ENCODE peak calls at places on chromosomes 2 and 18, in ten cellular contexts. T, R, G, E, O, X, P, Z, Q and F are unnamed samples. For H3K9me3, the result is how much of the 10 kb centered on the place peaks cover.

GRCh38 chr2:69464575-69464974 is 27.3 kb upstream of the NFU1 start:
- DNase-seq in T (no peak), R (no peak), G (no peak), E (peak), O (no peak), X (no peak), P (no peak), Z (no peak), Q (no peak), F (no peak)

GRCh38 chr18:69674292-69674877 is 273.3 kb downstream of the CD226 start:
- DNase-seq in T (no peak), R (no peak), G (no peak), E (no peak), O (no peak), X (no peak), P (no peak), Z (no peak), Q (no peak), F (no peak)

GRCh38 chr2:121284424-121285076 is 452 bp downstream of the TFCP2L1 start:
- DNase-seq in T (no peak), R (no peak), G (peak), E (no peak), O (no peak), X (no peak), P (no peak), Z (no peak), Q (peak), F (no peak)

GRCh38 chr2:66389651-66390131 is 45.2 kb upstream of the MEIS1 start:
- DNase-seq in T (no peak), R (no peak), G (no peak), E (no peak), O (peak), X (no peak), P (no peak), Z (no peak), Q (peak), F (no peak)

GRCh38 chr18:23137788-23138216 is 2.5 kb downstream of the CABLES1 start:
- DNase-seq in T (no peak), R (no peak), G (no peak), E (no peak), O (no peak), X (no peak), P (no peak), Z (no peak), Q (no peak), F (no peak)

GRCh38 chr2:237159006-237159897 is 73.6 kb downstream of the COPS8 start:
- DNase-seq in T (no peak), R (no peak), G (no peak), E (no peak), O (no peak), X (no peak), P (no peak), Z (peak), Q (no peak), F (no peak)

GRCh38 chr2:53265900-53266299 is 501.7 kb upstream of the CHAC2 start:
- DNase-seq in T (no peak), R (no peak), G (no peak), E (no peak), O (no peak), X (no peak), P (no peak), Z (no peak), Q (no peak), F (no peak)

GRCh38 chr18:57352271-57352701 is at the start of gene ST8SIA3:
- DNase-seq in T (no peak), R (no peak), G (no peak), E (no peak), O (no peak), X (no peak), P (no peak), Z (no peak), Q (no peak), F (no peak)

GRCh38 chr18:76441668-76442412 is 53.2 kb downstream of the ZNF516 start:
- DNase-seq in T (no peak), R (no peak), G (no peak), E (no peak), O (no peak), X (no peak), P (no peak), Z (no peak), Q (no peak), F (no peak)

GRCh38 chr2:29114514-29114840 is 738 bp upstream of the CLIP4 start:
- DNase-seq in T (peak), R (no peak), G (no peak), E (no peak), O (no peak), X (no peak), P (no peak), Z (no peak), Q (no peak), F (no peak)

GRCh38 chr2:144032566-144032965 is 487.4 kb downstream of the ZEB2 start:
- DNase-seq in T (no peak), R (no peak), G (no peak), E (no peak), O (no peak), X (no peak), P (no peak), Z (no peak), Q (no peak), F (no peak)

GRCh38 chr2:70367722-70368323 is 66.0 kb upstream of the FAM136A start:
- DNase-seq in T (no peak), R (no peak), G (peak), E (no peak), O (no peak), X (no peak), P (no peak), Z (no peak), Q (peak), F (no peak)

GRCh38 chr18:23877371-23877770 is 137.2 kb upstream of the TTC39C start:
- DNase-seq in T (no peak), R (no peak), G (no peak), E (no peak), O (no peak), X (no peak), P (no peak), Z (no peak), Q (no peak), F (no peak)

GRCh38 chr18:8705280-8705940 is at the start of gene MTCL1:
- DNase-seq in T (peak), R (no peak), G (peak), E (peak), O (no peak), X (no peak), P (no peak), Z (peak), Q (no peak), F (no peak)

GRCh38 chr2:237701033-237701858 is 73.9 kb downstream of the LRRFIP1 start:
- DNase-seq in T (no peak), R (no peak), G (no peak), E (no peak), O (no peak), X (peak), P (no peak), Z (no peak), Q (no peak), F (no peak)

GRCh38 chr2:149169653-149170052 is 131.2 kb downstream of the LYPD6B start:
- DNase-seq in T (no peak), R (no peak), G (peak), E (no peak), O (no peak), X (no peak), P (no peak), Z (no peak), Q (peak), F (no peak)

GRCh38 chr2:136141510-136142154 is 23.7 kb upstream of the CXCR4 start:
- DNase-seq in T (no peak), R (no peak), G (peak), E (no peak), O (no peak), X (no peak), P (no peak), Z (no peak), Q (no peak), F (no peak)

GRCh38 chr2:40721595-40721994 is 269.7 kb upstream of the SLC8A1 start:
- DNase-seq in T (no peak), R (no peak), G (no peak), E (no peak), O (no peak), X (no peak), P (no peak), Z (no peak), Q (no peak), F (no peak)

GRCh38 chr2:163771596-163771995 is 35.8 kb upstream of the FIGN start:
- DNase-seq in T (no peak), R (no peak), G (no peak), E (no peak), O (no peak), X (no peak), P (no peak), Z (no peak), Q (no peak), F (no peak)

GRCh38 chr2:96308248-96308647 is 2.9 kb upstream of the SNRNP200 start:
- DNase-seq in T (no peak), R (no peak), G (no peak), E (no peak), O (no peak), X (no peak), P (no peak), Z (no peak), Q (no peak), F (no peak)

GRCh38 chr18:3498705-3499451 is 48.9 kb downstream of the TGIF1 start:
- DNase-seq in T (peak), R (no peak), G (no peak), E (no peak), O (no peak), X (no peak), P (no peak), Z (no peak), Q (peak), F (peak)

GRCh38 chr2:229445013-229445412 is 173.9 kb upstream of the PID1 start:
- DNase-seq in T (peak), R (peak), G (peak), E (peak), O (peak), X (no peak), P (no peak), Z (peak), Q (no peak), F (no peak)

GRCh38 chr2:145186303-145186702 is 666.4 kb upstream of the ZEB2 start:
- DNase-seq in T (no peak), R (no peak), G (no peak), E (peak), O (no peak), X (no peak), P (no peak), Z (no peak), Q (no peak), F (no peak)

GRCh38 chr18:13175266-13175665 is 43.3 kb upstream of the LDLRAD4 start:
- DNase-seq in T (no peak), R (no peak), G (no peak), E (no peak), O (no peak), X (no peak), P (no peak), Z (no peak), Q (no peak), F (no peak)

GRCh38 chr2:234514099-234514498 is 17.2 kb upstream of the ARL4C start:
- DNase-seq in T (no peak), R (no peak), G (no peak), E (no peak), O (no peak), X (no peak), P (no peak), Z (no peak), Q (no peak), F (no peak)

GRCh38 chr2:123245156-123245555 is 779.9 kb upstream of the CNTNAP5 start:
- DNase-seq in T (no peak), R (no peak), G (no peak), E (no peak), O (no peak), X (peak), P (no peak), Z (no peak), Q (no peak), F (no peak)

GRCh38 chr18:43965691-43966090 is 688.4 kb upstream of the SYT4 start:
- DNase-seq in T (no peak), R (no peak), G (no peak), E (no peak), O (no peak), X (no peak), P (no peak), Z (no peak), Q (no peak), F (no peak)

GRCh38 chr2:86275384-86275799 is 62.0 kb downstream of the REEP1 start:
- DNase-seq in T (no peak), R (no peak), G (no peak), E (no peak), O (no peak), X (no peak), P (no peak), Z (peak), Q (peak), F (no peak)

GRCh38 chr2:116915673-116916072 is 898.8 kb upstream of the DDX18 start:
- DNase-seq in T (no peak), R (no peak), G (no peak), E (no peak), O (no peak), X (no peak), P (no peak), Z (no peak), Q (no peak), F (no peak)

GRCh38 chr2:152715854-152716428 is 1.3 kb downstream of the PRPF40A start:
- DNase-seq in T (no peak), R (no peak), G (no peak), E (no peak), O (no peak), X (no peak), P (no peak), Z (no peak), Q (no peak), F (no peak)

GRCh38 chr2:152706477-152707020 is 10.7 kb downstream of the PRPF40A start:
- DNase-seq in T (no peak), R (no peak), G (no peak), E (no peak), O (no peak), X (no peak), P (no peak), Z (no peak), Q (no peak), F (no peak)

GRCh38 chr2:152715112-152715511 is 2.1 kb downstream of the PRPF40A start:
- DNase-seq in T (no peak), R (no peak), G (no peak), E (no peak), O (no peak), X (no peak), P (no peak), Z (no peak), Q (no peak), F (no peak)

GRCh38 chr2:152710713-152711112 is 6.5 kb downstream of the PRPF40A start:
- DNase-seq in T (no peak), R (no peak), G (no peak), E (no peak), O (no peak), X (no peak), P (no peak), Z (no peak), Q (no peak), F (no peak)
- H3K9me3 ChIP-seq in T (under half), R (under half), G (under half), E (under half), O (under half), X (under half), P (under half), Z (under half), Q (under half), F (under half)

GRCh38 chr2:54478899-54479298 is 22.8 kb downstream of the SPTBN1 start:
- DNase-seq in T (no peak), R (no peak), G (no peak), E (no peak), O (no peak), X (no peak), P (no peak), Z (no peak), Q (no peak), F (no peak)
- H3K9me3 ChIP-seq in T (under half), R (under half), G (under half), E (under half), O (under half), X (under half), P (under half), Z (under half), Q (under half), F (under half)

GRCh38 chr2:27079233-27080139 is 1.1 kb downstream of the EMILIN1 start:
- DNase-seq in T (no peak), R (no peak), G (no peak), E (no peak), O (no peak), X (no peak), P (no peak), Z (no peak), Q (no peak), F (no peak)

GRCh38 chr2:27080603-27080938 is 2.2 kb downstream of the EMILIN1 start:
- DNase-seq in T (no peak), R (no peak), G (no peak), E (no peak), O (no peak), X (no peak), P (no peak), Z (no peak), Q (no peak), F (no peak)

GRCh38 chr2:27080140-27080469 is 1.7 kb downstream of the EMILIN1 start:
- DNase-seq in T (no peak), R (no peak), G (no peak), E (no peak), O (no peak), X (no peak), P (no peak), Z (no peak), Q (no peak), F (no peak)

GRCh38 chr2:27077231-27077630 is 1.2 kb upstream of the EMILIN1 start:
- DNase-seq in T (no peak), R (no peak), G (no peak), E (no peak), O (no peak), X (no peak), P (no peak), Z (no peak), Q (no peak), F (no peak)

DNA sequence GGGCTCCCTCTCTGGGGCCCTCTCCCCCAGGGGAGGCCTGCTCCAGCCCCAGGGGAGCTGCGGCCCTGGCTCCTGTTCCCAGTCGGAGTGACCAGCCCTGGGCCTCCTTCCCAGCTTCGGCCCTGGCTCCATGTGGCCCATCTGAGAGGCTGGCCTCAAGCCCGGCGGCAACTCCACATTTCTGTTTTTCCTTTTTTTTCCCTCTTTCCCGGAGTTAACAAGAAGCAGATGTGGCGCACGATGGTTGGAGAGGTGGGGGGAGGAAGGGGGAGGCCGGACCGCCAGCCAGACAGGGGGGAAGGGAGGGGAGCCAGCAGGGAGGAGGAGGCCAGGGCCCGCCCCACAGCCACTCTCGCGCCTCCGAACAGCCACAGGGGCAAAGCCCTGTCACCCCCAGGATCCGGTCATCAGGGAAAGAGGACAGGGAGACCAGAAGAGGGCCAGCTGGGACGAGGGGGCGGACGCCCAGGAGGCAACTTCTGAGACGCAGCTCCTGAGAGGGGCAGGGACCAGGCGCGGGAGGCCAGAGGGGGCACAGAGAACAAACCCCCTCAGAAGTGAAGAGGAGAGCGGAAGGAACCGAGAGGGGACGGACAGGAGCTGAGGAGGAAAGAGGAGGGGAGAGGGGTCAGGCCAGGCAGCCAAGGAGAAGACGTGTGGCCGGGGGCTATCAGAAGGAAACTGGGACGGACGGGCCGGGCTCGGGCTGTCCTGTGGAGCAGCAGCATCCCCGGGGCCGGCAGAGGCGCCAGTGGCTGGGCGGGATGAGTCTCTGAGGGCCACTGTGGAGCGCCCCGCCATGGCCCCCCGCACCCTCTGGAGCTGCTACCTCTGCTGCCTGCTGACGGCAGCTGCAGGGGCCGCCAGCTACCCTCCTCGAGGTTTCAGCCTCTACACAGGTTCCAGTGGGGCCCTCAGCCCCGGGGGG is at the start of gene EMILIN1:
- DNase-seq in T (peak), R (peak), G (no peak), E (peak), O (peak), X (no peak), P (no peak), Z (peak), Q (peak), F (no peak)
- H3K9me3 ChIP-seq in T (under half), R (under half), G (under half), E (under half), O (under half), X (under half), P (under half), Z (under half), Q (under half), F (under half)

DNA sequence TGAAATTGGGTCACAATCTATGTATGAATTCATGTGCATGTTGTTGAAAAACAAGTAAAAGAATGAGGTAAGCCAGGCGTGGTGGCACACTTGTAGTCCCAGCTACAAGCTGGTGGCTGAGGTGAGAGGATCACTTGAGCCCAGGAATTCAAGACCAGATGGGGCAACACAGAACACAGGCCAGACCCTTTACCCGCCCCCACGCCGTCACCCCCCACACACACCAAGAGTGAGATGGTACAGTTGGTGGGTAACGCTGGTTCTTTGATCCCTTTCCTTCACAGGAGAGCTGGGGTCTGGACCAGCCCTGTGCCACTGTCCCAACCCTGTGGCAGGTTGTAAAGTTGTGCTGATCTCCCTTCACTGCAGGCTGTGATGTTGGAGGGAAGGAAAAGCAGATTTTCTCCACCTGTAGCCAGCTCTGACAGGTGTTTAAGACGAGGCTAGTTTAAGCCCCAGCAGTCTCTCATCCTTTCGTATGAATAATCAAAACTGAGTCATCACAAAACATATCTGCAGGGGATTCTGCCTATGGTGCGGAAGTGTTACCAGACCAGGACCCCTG is 13.6 kb downstream of the B3GNT2 start:
- DNase-seq in T (no peak), R (no peak), G (no peak), E (no peak), O (no peak), X (no peak), P (no peak), Z (no peak), Q (no peak), F (no peak)
- H3K9me3 ChIP-seq in T (under half), R (under half), G (under half), E (under half), O (under half), X (under half), P (under half), Z (under half), Q (under half), F (under half)